ENCODE peak calls at places on chromosomes 4 and X, in ten cellular contexts. G is mesothelial cell of epicardium; H is CD4-positive, CD25-positive, alpha-beta regulatory T cell; K is NCI-H2029 treated with DMSO at 0.1 percent for 48 hours; P is DMS153; E is upper lobe of left lung; Z is fibroblast of mammary gland; S is hepatocyte; C is CD8-positive, alpha-beta memory T cell; V is H1. J is an unnamed sample.

GRCh38 chr4:169397762-169398161 is 127.0 kb upstream of the SH3RF1 start:
- DNase-seq in G (no peak), H (no peak), K (peak), P (no peak), E (no peak), Z (peak), S (no peak), C (no peak), V (no peak), J (no peak)

GRCh38 chrX:152641996-152642395 is 4.3 kb downstream of the GABRQ start:
- DNase-seq in G (no peak), H (no peak), K (no peak), P (no peak), E (no peak), Z (peak), S (peak), C (no peak), V (no peak), J (no peak)

GRCh38 chr4:18981234-18981615 is 959.7 kb upstream of the LCORL start:
- DNase-seq in G (no peak), H (no peak), K (no peak), P (no peak), E (no peak), Z (no peak), S (no peak), C (no peak), V (no peak), J (no peak)

GRCh38 chrX:70485466-70485865 is 40.8 kb downstream of the DLG3 start:
- DNase-seq in G (no peak), H (no peak), K (no peak), P (peak), E (no peak), Z (no peak), S (no peak), C (no peak), V (no peak), J (no peak)

GRCh38 chr4:128735714-128736113 is 73.8 kb upstream of the JADE1 start:
- DNase-seq in G (no peak), H (no peak), K (no peak), P (no peak), E (no peak), Z (no peak), S (no peak), C (no peak), V (no peak), J (no peak)

GRCh38 chr4:54661686-54662085 is 3.9 kb downstream of the KIT start:
- DNase-seq in G (no peak), H (no peak), K (no peak), P (no peak), E (no peak), Z (peak), S (no peak), C (no peak), V (no peak), J (no peak)

GRCh38 chr4:163108614-163109013 is 58.1 kb downstream of the NAF1 start:
- DNase-seq in G (no peak), H (no peak), K (no peak), P (no peak), E (no peak), Z (no peak), S (no peak), C (no peak), V (no peak), J (no peak)

GRCh38 chr4:88585908-88586307 is 6.4 kb upstream of the HERC3 start:
- DNase-seq in G (no peak), H (no peak), K (no peak), P (no peak), E (no peak), Z (no peak), S (no peak), C (no peak), V (no peak), J (no peak)

GRCh38 chr4:76989391-76990061 is 40.0 kb downstream of the SEPTIN11 start:
- DNase-seq in G (no peak), H (peak), K (no peak), P (no peak), E (no peak), Z (no peak), S (no peak), C (peak), V (no peak), J (no peak)

GRCh38 chr4:83386931-83387897 is 52.6 kb upstream of the HPSE start:
- DNase-seq in G (no peak), H (no peak), K (no peak), P (no peak), E (no peak), Z (no peak), S (no peak), C (no peak), V (no peak), J (no peak)

GRCh38 chr4:177105526-177105925 is 204.1 kb upstream of the NEIL3 start:
- DNase-seq in G (no peak), H (no peak), K (no peak), P (no peak), E (no peak), Z (peak), S (no peak), C (no peak), V (no peak), J (no peak)

GRCh38 chr4:53463340-53463739 is 85.9 kb downstream of the FIP1L1 start:
- DNase-seq in G (no peak), H (no peak), K (no peak), P (no peak), E (no peak), Z (peak), S (no peak), C (no peak), V (no peak), J (no peak)

GRCh38 chrX:71536285-71536684 is 3.4 kb downstream of the OGT start:
- DNase-seq in G (no peak), H (no peak), K (no peak), P (no peak), E (no peak), Z (no peak), S (no peak), C (no peak), V (no peak), J (no peak)

GRCh38 chr4:70703695-70704332 is 15.5 kb downstream of the UTP3 start:
- DNase-seq in G (no peak), H (no peak), K (peak), P (peak), E (no peak), Z (peak), S (peak), C (no peak), V (no peak), J (no peak)

GRCh38 chrX:64977830-64978229 is 1.6 kb upstream of the ZC4H2 start:
- DNase-seq in G (no peak), H (no peak), K (no peak), P (no peak), E (no peak), Z (peak), S (no peak), C (no peak), V (no peak), J (no peak)

GRCh38 chr4:1592179-1593037 is 91.7 kb downstream of the FAM53A start:
- DNase-seq in G (no peak), H (no peak), K (no peak), P (no peak), E (no peak), Z (no peak), S (no peak), C (no peak), V (no peak), J (no peak)

GRCh38 chrX:154019061-154019621 is 561 bp downstream of the IRAK1 start:
- DNase-seq in G (no peak), H (no peak), K (no peak), P (no peak), E (no peak), Z (no peak), S (no peak), C (no peak), V (no peak), J (no peak)

GRCh38 chr4:179415016-179415841 is 1973.0 kb upstream of the AGA start:
- DNase-seq in G (no peak), H (no peak), K (no peak), P (peak), E (no peak), Z (no peak), S (no peak), C (no peak), V (no peak), J (no peak)

GRCh38 chr4:186739802-186740434 is 16.3 kb upstream of the FAT1 start:
- DNase-seq in G (no peak), H (no peak), K (no peak), P (no peak), E (no peak), Z (no peak), S (peak), C (no peak), V (no peak), J (no peak)

GRCh38 chr4:43709443-43709842 is 739.2 kb downstream of the KCTD8 start:
- DNase-seq in G (no peak), H (no peak), K (no peak), P (no peak), E (no peak), Z (no peak), S (no peak), C (no peak), V (no peak), J (no peak)

GRCh38 chr4:143626134-143626859 is 74.2 kb downstream of the FREM3 start:
- DNase-seq in G (peak), H (no peak), K (peak), P (peak), E (peak), Z (peak), S (peak), C (no peak), V (no peak), J (no peak)

GRCh38 chrX:53481816-53482485 is 47.8 kb upstream of the HSD17B10 start:
- DNase-seq in G (peak), H (peak), K (no peak), P (peak), E (peak), Z (peak), S (peak), C (peak), V (no peak), J (peak)

GRCh38 chr4:139764192-139764591 is 98.6 kb downstream of the MGST2 start:
- DNase-seq in G (no peak), H (no peak), K (no peak), P (no peak), E (peak), Z (no peak), S (no peak), C (no peak), V (no peak), J (no peak)